ENCODE peak calls at places on chromosomes 7 and 10, in five cellular contexts. Z is astrocyte, K is OCI-LY7, D is dorsolateral prefrontal cortex, I is cardiac muscle cell. O is an unnamed sample.

GRCh38 chr10:74822583-74823089 is 3.8 kb upstream of the KAT6B start:
- DNase-seq in Z (peak), K (no peak), D (no peak), I (peak), O (peak)

GRCh38 chr7:148256433-148256832 is 334.1 kb upstream of the C7orf33 start:
- DNase-seq in Z (no peak), K (no peak), D (no peak), I (no peak), O (no peak)

GRCh38 chr10:112721080-112721698 is 228.9 kb upstream of the TCF7L2 start:
- DNase-seq in Z (no peak), K (no peak), D (no peak), I (peak), O (no peak)

GRCh38 chr10:133110609-133111275 is 23.0 kb downstream of the ADGRA1 start:
- DNase-seq in Z (no peak), K (no peak), D (no peak), I (no peak), O (peak)

GRCh38 chr10:89118091-89118490 is 89.0 kb downstream of the CH25H start:
- DNase-seq in Z (peak), K (no peak), D (no peak), I (peak), O (no peak)

GRCh38 chr7:5177060-5177459 is 13.0 kb upstream of the WIPI2 start:
- DNase-seq in Z (peak), K (no peak), D (peak), I (peak), O (no peak)

GRCh38 chr7:25392571-25393338 is 164.5 kb upstream of the NPVF start:
- DNase-seq in Z (no peak), K (no peak), D (no peak), I (no peak), O (no peak)

GRCh38 chr10:123948030-123948823 is 56.6 kb upstream of the CPXM2 start:
- DNase-seq in Z (no peak), K (no peak), D (no peak), I (no peak), O (no peak)

GRCh38 chr7:134528749-134529148 is 1.4 kb downstream of the AKR1B10 start:
- DNase-seq in Z (no peak), K (no peak), D (no peak), I (no peak), O (no peak)

GRCh38 chr10:126042354-126042753 is 146.0 kb downstream of the FANK1 start:
- DNase-seq in Z (no peak), K (no peak), D (no peak), I (no peak), O (no peak)
- H3K27ac ChIP-seq in Z (peak), K (no peak), D (no peak), I (no peak), O (no peak)

GRCh38 chr7:87058739-87059524 is 522 bp downstream of the ELAPOR2 start:
- DNase-seq in Z (no peak), K (peak), D (no peak), I (peak), O (no peak)

GRCh38 chr7:87056346-87056745 is 3.1 kb downstream of the ELAPOR2 start:
- DNase-seq in Z (no peak), K (no peak), D (no peak), I (no peak), O (no peak)

GRCh38 chr7:87060288-87060537 is 759 bp upstream of the ELAPOR2 start:
- DNase-seq in Z (no peak), K (peak), D (no peak), I (no peak), O (no peak)

GRCh38 chr7:87057210-87057609 is 2.2 kb downstream of the ELAPOR2 start:
- DNase-seq in Z (no peak), K (no peak), D (no peak), I (no peak), O (no peak)

DNA sequence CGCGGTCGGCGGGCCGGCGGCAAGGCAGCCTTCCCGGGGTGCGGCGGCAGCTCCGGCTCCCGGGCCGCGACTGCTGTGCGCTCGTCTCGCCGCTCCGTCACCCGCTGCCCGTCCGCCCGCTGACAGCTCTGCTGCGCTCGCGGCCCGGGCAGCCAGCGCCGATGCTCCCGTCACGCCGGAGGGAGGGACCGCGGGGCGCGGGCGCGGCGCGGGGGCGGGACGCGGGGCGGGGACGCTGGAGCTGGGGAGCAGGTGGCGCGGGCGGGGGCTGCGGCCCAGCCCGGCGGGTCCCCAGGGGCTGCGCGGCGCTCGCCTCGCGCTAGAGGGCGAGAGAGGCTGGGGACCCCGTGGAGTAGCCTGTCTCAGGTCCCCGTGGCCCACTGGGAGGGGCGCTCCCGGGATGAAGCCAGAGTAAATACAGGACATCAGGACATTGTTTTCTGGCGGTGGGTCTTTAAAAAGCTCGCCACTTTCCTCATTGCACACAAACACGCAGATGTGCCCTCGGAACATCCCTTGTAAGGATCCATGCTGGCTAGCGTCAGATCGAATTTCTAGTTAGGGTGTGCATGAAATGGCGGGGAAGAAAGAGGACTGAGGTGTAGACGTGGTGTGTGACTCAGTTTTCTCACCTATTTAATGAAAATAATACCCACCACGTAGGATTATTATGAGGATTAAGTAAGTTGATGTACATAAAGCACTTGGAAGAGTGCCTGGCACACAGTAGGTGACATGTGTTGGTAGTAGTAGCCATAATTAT is at the start of gene ELAPOR2:
- DNase-seq in Z (peak), K (peak), D (peak), I (peak), O (peak)
- TF ChIP-seq CTCF in Z (no peak), K (peak), D (peak), I (peak), O (peak)

DNA sequence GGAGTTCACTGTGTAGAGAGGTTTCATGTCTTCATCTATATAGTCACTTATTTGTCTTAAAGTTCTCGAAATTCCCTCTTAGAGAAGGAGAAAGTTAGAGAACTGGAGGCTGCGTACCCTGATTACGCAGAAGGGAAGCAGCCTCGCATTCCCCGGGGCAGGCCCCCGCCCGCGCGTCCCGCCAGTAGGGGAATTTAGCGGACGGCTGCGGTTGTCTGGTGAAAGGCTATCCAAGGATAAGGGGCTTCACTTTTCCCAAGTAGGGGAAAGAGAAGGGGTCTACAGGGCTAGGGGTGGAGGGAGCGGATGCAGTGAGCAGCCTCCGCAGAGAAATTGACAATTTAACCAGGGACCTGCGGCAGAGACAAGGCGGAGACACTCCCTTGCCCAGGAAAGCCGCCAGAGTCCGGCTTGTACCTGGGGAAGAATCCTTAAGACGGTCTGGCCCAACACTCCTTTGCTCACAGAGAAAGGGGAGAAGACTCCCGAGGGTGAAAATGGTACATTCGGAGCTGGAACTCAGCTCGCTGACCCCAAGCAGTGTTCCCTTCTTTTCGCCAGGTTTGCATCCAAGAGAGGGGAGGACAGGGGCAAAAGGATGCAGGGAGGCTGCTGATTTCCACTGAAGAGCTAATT is 976 bp upstream of the MAGI2 start:
- DNase-seq in Z (peak), K (no peak), D (peak), I (peak), O (no peak)
- H3K4me3 ChIP-seq in Z (peak), K (no peak), D (peak), I (peak), O (peak)

DNA sequence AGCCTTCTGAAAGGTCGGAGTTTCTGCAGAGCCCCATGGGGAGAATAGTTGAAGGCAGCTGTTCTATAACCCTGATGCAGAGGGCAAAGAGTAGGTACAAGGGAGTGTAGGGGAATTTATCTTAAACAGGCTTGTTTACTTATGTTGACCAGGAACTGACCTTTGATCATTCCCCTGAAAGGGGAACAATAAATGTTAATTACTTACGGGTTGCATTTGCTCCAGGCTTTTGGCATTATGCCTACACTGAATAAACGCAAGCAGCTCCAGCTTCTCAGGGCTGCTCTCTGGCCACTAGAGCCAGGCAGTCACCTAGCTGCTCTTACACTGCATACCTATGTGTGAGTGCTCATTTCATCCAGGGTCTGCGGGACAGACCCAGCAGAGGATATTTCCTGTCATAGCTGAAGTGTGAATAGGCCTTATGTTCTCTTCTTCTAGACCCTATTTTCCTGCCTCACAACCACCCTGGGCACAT is 26.9 kb upstream of the ABCA13 start:
- DNase-seq in Z (no peak), K (no peak), D (no peak), I (no peak), O (no peak)
- H3K27ac ChIP-seq in Z (no peak), K (no peak), D (no peak), I (no peak), O (no peak)

GRCh38 chr7:44101304-44101965 is 2.7 kb upstream of the AEBP1 start:
- DNase-seq in Z (no peak), K (no peak), D (no peak), I (no peak), O (no peak)
- TF ChIP-seq CTCF in Z (no peak), K (no peak), D (no peak), I (no peak), O (no peak)

O was measured in gastrocnemius medialis.